ENCODE peak calls at places on chromosome 15, in eight cellular contexts. One of them, this sample, is unnamed.

GRCh38 chr15:70435872-70436271 is 327.5 kb downstream of the UACA start:
- DNase-seq in stomach: no peak
- DNase-seq in K562: no peak
- DNase-seq in adrenal gland: no peak
- DNase-seq in heart right ventricle: no peak
- DNase-seq in spleen: no peak
- DNase-seq in Peyer's patch: peak; percentile 15
- DNase-seq in prostate gland: no peak
- DNase-seq in this sample: no peak

GRCh38 chr15:98123834-98124233 is 163.3 kb downstream of the ARRDC4 start:
- DNase-seq in stomach: no peak
- DNase-seq in K562: no peak
- DNase-seq in adrenal gland: no peak
- DNase-seq in heart right ventricle: no peak
- DNase-seq in spleen: no peak
- DNase-seq in Peyer's patch: no peak
- DNase-seq in prostate gland: no peak
- DNase-seq in this sample: no peak

GRCh38 chr15:70227122-70227521 is 129.4 kb upstream of the TLE3 start:
- DNase-seq in stomach: no peak
- DNase-seq in K562: no peak
- DNase-seq in adrenal gland: no peak
- DNase-seq in heart right ventricle: no peak
- DNase-seq in spleen: no peak
- DNase-seq in Peyer's patch: no peak
- DNase-seq in prostate gland: no peak
- DNase-seq in this sample: no peak

GRCh38 chr15:58212909-58213526 is 74.8 kb downstream of the AQP9 start:
- DNase-seq in stomach: no peak
- DNase-seq in K562: peak; percentile 31
- DNase-seq in adrenal gland: peak; percentile 72
- DNase-seq in heart right ventricle: no peak
- DNase-seq in spleen: no peak
- DNase-seq in Peyer's patch: no peak
- DNase-seq in prostate gland: no peak
- DNase-seq in this sample: no peak

GRCh38 chr15:70611286-70611685 is 152.1 kb downstream of the UACA start:
- DNase-seq in stomach: no peak
- DNase-seq in K562: no peak
- DNase-seq in adrenal gland: no peak
- DNase-seq in heart right ventricle: no peak
- DNase-seq in spleen: no peak
- DNase-seq in Peyer's patch: no peak
- DNase-seq in prostate gland: no peak
- DNase-seq in this sample: no peak

GRCh38 chr15:58748787-58749531 is 548 bp downstream of the ADAM10 start:
- DNase-seq in stomach: peak; percentile 49
- DNase-seq in K562: peak; percentile 60
- DNase-seq in adrenal gland: peak; percentile 58
- DNase-seq in heart right ventricle: peak; percentile 64
- DNase-seq in spleen: peak; percentile 91
- DNase-seq in Peyer's patch: peak; percentile 75
- DNase-seq in prostate gland: peak; percentile 28
- DNase-seq in this sample: peak; percentile 52

GRCh38 chr15:78316211-78317077 is 17.0 kb upstream of the SKIC8 start:
- DNase-seq in stomach: peak; percentile 61
- DNase-seq in K562: no peak
- DNase-seq in adrenal gland: no peak
- DNase-seq in heart right ventricle: no peak
- DNase-seq in spleen: peak; percentile 47
- DNase-seq in Peyer's patch: peak; percentile 83
- DNase-seq in prostate gland: no peak
- DNase-seq in this sample: no peak

GRCh38 chr15:98221144-98221543 is 260.6 kb downstream of the ARRDC4 start:
- DNase-seq in stomach: no peak
- DNase-seq in K562: no peak
- DNase-seq in adrenal gland: no peak
- DNase-seq in heart right ventricle: no peak
- DNase-seq in spleen: no peak
- DNase-seq in Peyer's patch: no peak
- DNase-seq in prostate gland: no peak
- DNase-seq in this sample: no peak

GRCh38 chr15:68391084-68391483 is 40.9 kb downstream of the ITGA11 start:
- DNase-seq in stomach: peak; percentile 5
- DNase-seq in K562: no peak
- DNase-seq in adrenal gland: no peak
- DNase-seq in heart right ventricle: no peak
- DNase-seq in spleen: no peak
- DNase-seq in Peyer's patch: peak; percentile 7
- DNase-seq in prostate gland: no peak
- DNase-seq in this sample: no peak

GRCh38 chr15:27623149-27623548 is 476.0 kb downstream of the OCA2 start:
- DNase-seq in stomach: no peak
- DNase-seq in K562: no peak
- DNase-seq in adrenal gland: no peak
- DNase-seq in heart right ventricle: no peak
- DNase-seq in spleen: no peak
- DNase-seq in Peyer's patch: no peak
- DNase-seq in prostate gland: no peak
- DNase-seq in this sample: no peak

GRCh38 chr15:69554321-69554961 is 101.8 kb downstream of the RPLP1 start:
- DNase-seq in stomach: peak; percentile 40
- DNase-seq in K562: no peak
- DNase-seq in adrenal gland: no peak
- DNase-seq in heart right ventricle: no peak
- DNase-seq in spleen: no peak
- DNase-seq in Peyer's patch: peak; percentile 88
- DNase-seq in prostate gland: peak; percentile 50
- DNase-seq in this sample: no peak

GRCh38 chr15:66619152-66619903 is 53.5 kb upstream of the LCTL start:
- DNase-seq in stomach: peak; percentile 85
- DNase-seq in K562: peak; percentile 65
- DNase-seq in adrenal gland: peak; percentile 76
- DNase-seq in heart right ventricle: peak; percentile 78
- DNase-seq in spleen: peak; percentile 88
- DNase-seq in Peyer's patch: peak; percentile 84
- DNase-seq in prostate gland: peak; percentile 68
- DNase-seq in this sample: peak; percentile 82

GRCh38 chr15:62900071-62900812 is 142.3 kb upstream of the TPM1 start:
- DNase-seq in stomach: no peak
- DNase-seq in K562: no peak
- DNase-seq in adrenal gland: no peak
- DNase-seq in heart right ventricle: no peak
- DNase-seq in spleen: no peak
- DNase-seq in Peyer's patch: no peak
- DNase-seq in prostate gland: no peak
- DNase-seq in this sample: no peak
- H3K4me1 ChIP-seq in stomach: peaks cover 28% of the 10 kb centered on the region
- H3K4me1 ChIP-seq in K562: peaks cover 4% of the 10 kb centered on the region
- H3K4me1 ChIP-seq in adrenal gland: peaks cover 19% of the 10 kb centered on the region
- H3K4me1 ChIP-seq in heart right ventricle: peaks cover 64% of the 10 kb centered on the region
- H3K4me1 ChIP-seq in spleen: no peaks in the 10 kb centered on the region
- H3K4me1 ChIP-seq in Peyer's patch: no peaks in the 10 kb centered on the region
- H3K4me1 ChIP-seq in prostate gland: peaks cover 15% of the 10 kb centered on the region
- H3K4me1 ChIP-seq in this sample: peaks cover 63% of the 10 kb centered on the region

DNA sequence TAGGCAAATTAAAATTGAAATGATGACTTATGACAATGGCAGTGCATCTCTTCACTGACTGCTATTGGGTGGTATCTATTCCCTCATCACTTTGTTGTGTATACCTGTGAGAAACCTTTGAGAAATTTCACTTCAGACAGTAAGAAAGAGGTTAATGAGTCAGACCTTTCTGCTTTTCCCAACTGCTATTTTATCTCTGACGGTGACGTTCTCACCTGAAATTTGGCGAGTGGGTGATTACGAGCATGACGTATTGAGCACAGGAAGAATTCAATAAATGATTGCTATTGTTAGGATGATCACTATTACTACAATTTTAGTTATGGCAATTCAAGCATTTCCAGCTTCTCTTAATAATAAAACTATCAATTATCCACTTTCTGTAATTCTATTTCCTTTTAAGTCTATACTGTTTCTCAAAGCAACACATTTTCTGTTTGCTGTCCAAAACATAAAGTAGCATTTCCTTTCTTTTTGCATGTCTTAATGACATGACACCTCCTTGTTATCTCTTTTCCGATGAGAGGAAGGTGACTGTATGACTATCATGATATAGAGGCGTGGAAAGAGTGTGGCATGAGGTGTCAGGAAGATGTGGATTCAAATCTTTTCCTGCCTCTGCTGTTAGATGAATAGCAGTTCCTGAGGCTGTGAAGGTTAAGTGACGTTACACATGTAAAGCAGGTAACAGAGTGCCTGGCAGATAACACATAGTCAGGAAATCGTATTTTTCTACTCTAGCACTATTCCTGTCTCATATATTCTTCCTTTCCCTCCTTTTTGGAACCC is 504.9 kb upstream of the SEMA6D start:
- DNase-seq in stomach: no peak
- DNase-seq in K562: no peak
- DNase-seq in adrenal gland: no peak
- DNase-seq in heart right ventricle: no peak
- DNase-seq in spleen: no peak
- DNase-seq in Peyer's patch: no peak
- DNase-seq in prostate gland: no peak
- DNase-seq in this sample: no peak
- H3K27ac ChIP-seq in stomach: no peak overlapping the region
- H3K27ac ChIP-seq in K562: no peak overlapping the region
- H3K27ac ChIP-seq in adrenal gland: no peak overlapping the region
- H3K27ac ChIP-seq in heart right ventricle: no peak overlapping the region
- H3K27ac ChIP-seq in spleen: no peak overlapping the region
- H3K27ac ChIP-seq in Peyer's patch: no peak overlapping the region
- H3K27ac ChIP-seq in prostate gland: no peak overlapping the region
- H3K27ac ChIP-seq in this sample: no peak overlapping the region

GRCh38 chr15:49620174-49620573 is 444 bp downstream of the FAM227B start:
- DNase-seq in stomach: no peak
- DNase-seq in K562: no peak
- DNase-seq in adrenal gland: no peak
- DNase-seq in heart right ventricle: no peak
- DNase-seq in spleen: no peak
- DNase-seq in Peyer's patch: no peak
- DNase-seq in prostate gland: no peak
- DNase-seq in this sample: peak; percentile 26

GRCh38 chr15:49621327-49622210 is 721 bp downstream of the DTWD1 start:
- DNase-seq in stomach: no peak
- DNase-seq in K562: no peak
- DNase-seq in adrenal gland: no peak
- DNase-seq in heart right ventricle: no peak
- DNase-seq in spleen: no peak
- DNase-seq in Peyer's patch: no peak
- DNase-seq in prostate gland: no peak
- DNase-seq in this sample: peak; percentile 15

GRCh38 chr15:49622561-49622960 is 1.7 kb downstream of the DTWD1 start:
- DNase-seq in stomach: no peak
- DNase-seq in K562: no peak
- DNase-seq in adrenal gland: no peak
- DNase-seq in heart right ventricle: no peak
- DNase-seq in spleen: no peak
- DNase-seq in Peyer's patch: no peak
- DNase-seq in prostate gland: no peak
- DNase-seq in this sample: no peak

GRCh38 chr15:49619226-49619625 is 1.4 kb downstream of the FAM227B start:
- DNase-seq in stomach: no peak
- DNase-seq in K562: no peak
- DNase-seq in adrenal gland: no peak
- DNase-seq in heart right ventricle: no peak
- DNase-seq in spleen: no peak
- DNase-seq in Peyer's patch: no peak
- DNase-seq in prostate gland: no peak
- DNase-seq in this sample: no peak

GRCh38 chr15:49620658-49621326 is at the start of the genes DTWD1 and FAM227B:
- DNase-seq in stomach: peak; percentile 97
- DNase-seq in K562: peak; percentile 89
- DNase-seq in adrenal gland: peak; percentile 98
- DNase-seq in heart right ventricle: peak; percentile 96
- DNase-seq in spleen: peak; percentile 99
- DNase-seq in Peyer's patch: peak; percentile 98
- DNase-seq in prostate gland: peak; percentile 95
- DNase-seq in this sample: peak; percentile 97
- TF ChIP-seq CTCF in stomach: no peak
- TF ChIP-seq CTCF in K562: peak; percentile 6
- TF ChIP-seq CTCF in adrenal gland: no peak
- TF ChIP-seq CTCF in heart right ventricle: no peak
- TF ChIP-seq CTCF in spleen: peak; percentile 7
- TF ChIP-seq CTCF in Peyer's patch: no peak
- TF ChIP-seq CTCF in prostate gland: no peak
- TF ChIP-seq CTCF in this sample: peak; percentile 25

GRCh38 chr15:74795961-74796625 is 14.2 kb downstream of the CSK start:
- DNase-seq in stomach: no peak
- DNase-seq in K562: no peak
- DNase-seq in adrenal gland: no peak
- DNase-seq in heart right ventricle: no peak
- DNase-seq in spleen: no peak
- DNase-seq in Peyer's patch: no peak
- DNase-seq in prostate gland: no peak
- DNase-seq in this sample: no peak
- H3K4me1 ChIP-seq in stomach: peaks cover 41% of the 10 kb centered on the region
- H3K4me1 ChIP-seq in K562: peaks cover 35% of the 10 kb centered on the region
- H3K4me1 ChIP-seq in adrenal gland: peaks cover 26% of the 10 kb centered on the region
- H3K4me1 ChIP-seq in heart right ventricle: peaks cover 53% of the 10 kb centered on the region
- H3K4me1 ChIP-seq in spleen: peaks cover 88% of the 10 kb centered on the region
- H3K4me1 ChIP-seq in Peyer's patch: peaks cover 4% of the 10 kb centered on the region
- H3K4me1 ChIP-seq in prostate gland: peaks cover 19% of the 10 kb centered on the region
- H3K4me1 ChIP-seq in this sample: peaks cover 22% of the 10 kb centered on the region

GRCh38 chr15:41934843-41935242 is 37.5 kb downstream of the EHD4 start:
- DNase-seq in stomach: peak; percentile 46
- DNase-seq in K562: no peak
- DNase-seq in adrenal gland: no peak
- DNase-seq in heart right ventricle: no peak
- DNase-seq in spleen: peak; percentile 91
- DNase-seq in Peyer's patch: peak; percentile 88
- DNase-seq in prostate gland: no peak
- DNase-seq in this sample: peak; percentile 37
- H3K27ac ChIP-seq in stomach: peak overlapping the region; percentile 62
- H3K27ac ChIP-seq in K562: no peak overlapping the region
- H3K27ac ChIP-seq in adrenal gland: peak overlapping the region; percentile 18
- H3K27ac ChIP-seq in heart right ventricle: no peak overlapping the region
- H3K27ac ChIP-seq in spleen: peak overlapping the region; percentile 85
- H3K27ac ChIP-seq in Peyer's patch: peak overlapping the region; percentile 79
- H3K27ac ChIP-seq in prostate gland: peak overlapping the region; percentile 21
- H3K27ac ChIP-seq in this sample: peak overlapping the region; percentile 1

GRCh38 chr15:50148362-50148963 is 29.4 kb upstream of the ATP8B4 start:
- DNase-seq in stomach: no peak
- DNase-seq in K562: peak; percentile 22
- DNase-seq in adrenal gland: peak; percentile 34
- DNase-seq in heart right ventricle: no peak
- DNase-seq in spleen: no peak
- DNase-seq in Peyer's patch: peak; percentile 67
- DNase-seq in prostate gland: no peak
- DNase-seq in this sample: no peak
- TF ChIP-seq CTCF in stomach: peak; percentile 9
- TF ChIP-seq CTCF in K562: peak; percentile 92
- TF ChIP-seq CTCF in adrenal gland: peak; percentile 29
- TF ChIP-seq CTCF in heart right ventricle: no peak
- TF ChIP-seq CTCF in spleen: no peak
- TF ChIP-seq CTCF in Peyer's patch: peak; percentile 79
- TF ChIP-seq CTCF in prostate gland: no peak
- TF ChIP-seq CTCF in this sample: no peak

DNA sequence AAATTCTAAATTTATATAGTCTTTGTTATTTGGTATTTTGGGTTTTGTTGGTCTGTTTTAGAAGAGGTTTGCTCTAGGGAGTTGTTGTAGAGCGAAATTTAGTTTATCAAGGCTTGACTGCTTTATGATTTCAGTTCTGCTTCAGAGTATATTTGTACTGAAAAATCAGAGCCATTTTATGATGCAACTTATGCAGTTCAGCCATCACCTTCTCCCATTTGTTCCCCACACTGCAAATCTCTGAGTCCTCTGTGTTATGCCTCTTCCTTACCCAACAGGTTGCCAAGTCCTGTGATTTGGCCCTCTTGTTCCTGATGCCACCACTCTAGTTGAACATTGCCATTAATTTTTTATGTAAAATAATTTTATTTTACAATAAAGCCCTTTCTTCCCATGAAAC is 140.4 kb downstream of the ZNF609 start:
- DNase-seq in stomach: no peak
- DNase-seq in K562: no peak
- DNase-seq in adrenal gland: no peak
- DNase-seq in heart right ventricle: no peak
- DNase-seq in spleen: no peak
- DNase-seq in Peyer's patch: no peak
- DNase-seq in prostate gland: no peak
- DNase-seq in this sample: no peak
- H3K4me1 ChIP-seq in stomach: peaks cover 26% of the 10 kb centered on the region
- H3K4me1 ChIP-seq in K562: no peaks in the 10 kb centered on the region
- H3K4me1 ChIP-seq in adrenal gland: peaks cover 42% of the 10 kb centered on the region
- H3K4me1 ChIP-seq in heart right ventricle: peaks cover 19% of the 10 kb centered on the region
- H3K4me1 ChIP-seq in spleen: peaks cover 24% of the 10 kb centered on the region
- H3K4me1 ChIP-seq in Peyer's patch: no peaks in the 10 kb centered on the region
- H3K4me1 ChIP-seq in prostate gland: no peaks in the 10 kb centered on the region
- H3K4me1 ChIP-seq in this sample: peaks cover 27% of the 10 kb centered on the region